ENCODE peak calls at places on chromosome 3, in five cellular contexts. One of them, this sample, is unnamed.

GRCh38 chr3:123113889-123114450 is 47.1 kb downstream of the PDIA5 start:
- DNase-seq in amygdala: no peak
- DNase-seq in HCEC 1CT: no peak
- DNase-seq in Kasumi-1: peak
- DNase-seq in mucosa of descending colon: no peak
- DNase-seq in this sample: no peak

GRCh38 chr3:51391566-51392300 is 648 bp downstream of the RBM15B start:
- DNase-seq in HCEC 1CT: peak
- DNase-seq in amygdala: no peak
- DNase-seq in Kasumi-1: no peak
- DNase-seq in mucosa of descending colon: peak
- DNase-seq in this sample: no peak

GRCh38 chr3:23325466-23326065 is 122.4 kb downstream of the UBE2E2 start:
- DNase-seq in mucosa of descending colon: no peak
- DNase-seq in amygdala: no peak
- DNase-seq in HCEC 1CT: peak
- DNase-seq in Kasumi-1: no peak
- DNase-seq in this sample: no peak

GRCh38 chr3:131028844-131029243 is 2.2 kb downstream of the NEK11 start:
- DNase-seq in mucosa of descending colon: no peak
- DNase-seq in amygdala: no peak
- DNase-seq in HCEC 1CT: no peak
- DNase-seq in Kasumi-1: no peak
- DNase-seq in this sample: no peak

GRCh38 chr3:116276637-116277036 is 168.7 kb downstream of the LSAMP start:
- DNase-seq in HCEC 1CT: no peak
- DNase-seq in mucosa of descending colon: no peak
- DNase-seq in Kasumi-1: no peak
- DNase-seq in amygdala: no peak
- DNase-seq in this sample: no peak

GRCh38 chr3:3665961-3666640 is 133.1 kb upstream of the LRRN1 start:
- DNase-seq in mucosa of descending colon: no peak
- DNase-seq in Kasumi-1: no peak
- DNase-seq in HCEC 1CT: no peak
- DNase-seq in amygdala: no peak
- DNase-seq in this sample: no peak

GRCh38 chr3:162376761-162377160 is 880.2 kb downstream of the OTOL1 start:
- DNase-seq in HCEC 1CT: no peak
- DNase-seq in Kasumi-1: no peak
- DNase-seq in amygdala: no peak
- DNase-seq in mucosa of descending colon: no peak
- DNase-seq in this sample: no peak

GRCh38 chr3:52193059-52193458 is 4.9 kb upstream of the ALAS1 start:
- DNase-seq in Kasumi-1: no peak
- DNase-seq in amygdala: peak
- DNase-seq in HCEC 1CT: peak
- DNase-seq in mucosa of descending colon: no peak
- DNase-seq in this sample: peak

GRCh38 chr3:28476194-28476593 is 127.6 kb upstream of the AZI2 start:
- DNase-seq in HCEC 1CT: peak
- DNase-seq in Kasumi-1: peak
- DNase-seq in mucosa of descending colon: no peak
- DNase-seq in amygdala: no peak
- DNase-seq in this sample: peak

GRCh38 chr3:101381809-101382208 is 61.4 kb upstream of the IMPG2 start:
- DNase-seq in amygdala: no peak
- DNase-seq in mucosa of descending colon: no peak
- DNase-seq in Kasumi-1: peak
- DNase-seq in HCEC 1CT: peak
- DNase-seq in this sample: peak

GRCh38 chr3:132730891-132731580 is 8.8 kb upstream of the NPHP3 start:
- DNase-seq in mucosa of descending colon: no peak
- DNase-seq in Kasumi-1: peak
- DNase-seq in HCEC 1CT: peak
- DNase-seq in amygdala: no peak
- DNase-seq in this sample: peak

GRCh38 chr3:3927198-3927597 is 128.0 kb downstream of the LRRN1 start:
- DNase-seq in amygdala: no peak
- DNase-seq in Kasumi-1: no peak
- DNase-seq in HCEC 1CT: no peak
- DNase-seq in mucosa of descending colon: no peak
- DNase-seq in this sample: no peak

GRCh38 chr3:23992051-23992628 is 47.1 kb downstream of the NR1D2 start:
- DNase-seq in HCEC 1CT: peak
- DNase-seq in mucosa of descending colon: no peak
- DNase-seq in Kasumi-1: no peak
- DNase-seq in amygdala: no peak
- DNase-seq in this sample: peak

GRCh38 chr3:145807990-145808389 is 353.0 kb downstream of the PLOD2 start:
- DNase-seq in HCEC 1CT: peak
- DNase-seq in amygdala: no peak
- DNase-seq in Kasumi-1: no peak
- DNase-seq in mucosa of descending colon: no peak
- DNase-seq in this sample: peak

GRCh38 chr3:134460965-134461364 is 24.8 kb downstream of the ANAPC13 start:
- DNase-seq in amygdala: no peak
- DNase-seq in Kasumi-1: no peak
- DNase-seq in HCEC 1CT: peak
- DNase-seq in mucosa of descending colon: no peak
- DNase-seq in this sample: peak

GRCh38 chr3:190825389-190826016 is 37.0 kb downstream of the GMNC start:
- DNase-seq in Kasumi-1: no peak
- DNase-seq in HCEC 1CT: peak
- DNase-seq in mucosa of descending colon: no peak
- DNase-seq in amygdala: no peak
- DNase-seq in this sample: no peak

GRCh38 chr3:104281713-104282112 is 1085.0 kb upstream of the ALCAM start:
- DNase-seq in Kasumi-1: no peak
- DNase-seq in HCEC 1CT: no peak
- DNase-seq in mucosa of descending colon: no peak
- DNase-seq in amygdala: no peak
- DNase-seq in this sample: no peak

GRCh38 chr3:79369306-79369705 is 398.5 kb downstream of the ROBO1 start:
- DNase-seq in mucosa of descending colon: no peak
- DNase-seq in amygdala: no peak
- DNase-seq in Kasumi-1: peak
- DNase-seq in HCEC 1CT: peak
- DNase-seq in this sample: peak

GRCh38 chr3:143311096-143311495 is 191.5 kb downstream of the CHST2 start:
- DNase-seq in mucosa of descending colon: no peak
- DNase-seq in amygdala: no peak
- DNase-seq in HCEC 1CT: no peak
- DNase-seq in Kasumi-1: no peak
- DNase-seq in this sample: peak

GRCh38 chr3:5080779-5081550 is 41.1 kb upstream of the ARL8B start:
- DNase-seq in HCEC 1CT: no peak
- DNase-seq in amygdala: no peak
- DNase-seq in Kasumi-1: no peak
- DNase-seq in mucosa of descending colon: no peak
- DNase-seq in this sample: no peak

GRCh38 chr3:35932995-35933394 is 293.7 kb downstream of the ARPP21 start:
- DNase-seq in amygdala: no peak
- DNase-seq in mucosa of descending colon: no peak
- DNase-seq in Kasumi-1: no peak
- DNase-seq in HCEC 1CT: peak
- DNase-seq in this sample: peak

GRCh38 chr3:58594117-58594516 is 16.9 kb upstream of the FAM107A start:
- DNase-seq in amygdala: no peak
- DNase-seq in mucosa of descending colon: no peak
- DNase-seq in Kasumi-1: no peak
- DNase-seq in HCEC 1CT: no peak
- DNase-seq in this sample: no peak

GRCh38 chr3:152375546-152375945 is 106.8 kb downstream of the MBNL1 start:
- DNase-seq in mucosa of descending colon: no peak
- DNase-seq in amygdala: no peak
- DNase-seq in HCEC 1CT: peak
- DNase-seq in Kasumi-1: no peak
- DNase-seq in this sample: peak

GRCh38 chr3:46719735-46720271 is 2.1 kb upstream of the PRSS50 start:
- DNase-seq in Kasumi-1: no peak
- DNase-seq in amygdala: no peak
- DNase-seq in HCEC 1CT: no peak
- DNase-seq in mucosa of descending colon: no peak
- DNase-seq in this sample: no peak

This sample was measured in foreskin fibroblast.